ENCODE peak calls at places on chromosomes 3 and 15, in six cellular contexts. H, S, B, Z, Y and F are unnamed samples.

GRCh38 chr15:93330862-93331544 is 242.0 kb upstream of the RGMA start:
- DNase-seq in H (no peak), S (no peak), B (no peak), Z (no peak), Y (no peak), F (peak)

GRCh38 chr15:52068004-52068403 is 44.6 kb downstream of the BCL2L10 start:
- DNase-seq in H (no peak), S (no peak), B (peak), Z (peak), Y (peak), F (no peak)

GRCh38 chr3:126895178-126896066 is 87.5 kb upstream of the PLXNA1 start:
- DNase-seq in H (no peak), S (no peak), B (peak), Z (peak), Y (peak), F (peak)

GRCh38 chr3:194939949-194940770 is 254.5 kb downstream of the FAM43A start:
- DNase-seq in H (no peak), S (peak), B (no peak), Z (no peak), Y (no peak), F (no peak)

GRCh38 chr15:86620636-86621349 is 541.1 kb downstream of the AGBL1 start:
- DNase-seq in H (no peak), S (no peak), B (no peak), Z (no peak), Y (no peak), F (peak)

GRCh38 chr15:61146643-61147230 is 82.4 kb downstream of the RORA start:
- DNase-seq in H (no peak), S (no peak), B (no peak), Z (no peak), Y (no peak), F (peak)

GRCh38 chr15:92884459-92884812 is 15.7 kb upstream of the CHD2 start:
- DNase-seq in H (no peak), S (no peak), B (no peak), Z (no peak), Y (no peak), F (no peak)

GRCh38 chr3:147963711-147964110 is 554.5 kb downstream of the ZIC1 start:
- DNase-seq in H (no peak), S (no peak), B (no peak), Z (no peak), Y (no peak), F (no peak)

DNA sequence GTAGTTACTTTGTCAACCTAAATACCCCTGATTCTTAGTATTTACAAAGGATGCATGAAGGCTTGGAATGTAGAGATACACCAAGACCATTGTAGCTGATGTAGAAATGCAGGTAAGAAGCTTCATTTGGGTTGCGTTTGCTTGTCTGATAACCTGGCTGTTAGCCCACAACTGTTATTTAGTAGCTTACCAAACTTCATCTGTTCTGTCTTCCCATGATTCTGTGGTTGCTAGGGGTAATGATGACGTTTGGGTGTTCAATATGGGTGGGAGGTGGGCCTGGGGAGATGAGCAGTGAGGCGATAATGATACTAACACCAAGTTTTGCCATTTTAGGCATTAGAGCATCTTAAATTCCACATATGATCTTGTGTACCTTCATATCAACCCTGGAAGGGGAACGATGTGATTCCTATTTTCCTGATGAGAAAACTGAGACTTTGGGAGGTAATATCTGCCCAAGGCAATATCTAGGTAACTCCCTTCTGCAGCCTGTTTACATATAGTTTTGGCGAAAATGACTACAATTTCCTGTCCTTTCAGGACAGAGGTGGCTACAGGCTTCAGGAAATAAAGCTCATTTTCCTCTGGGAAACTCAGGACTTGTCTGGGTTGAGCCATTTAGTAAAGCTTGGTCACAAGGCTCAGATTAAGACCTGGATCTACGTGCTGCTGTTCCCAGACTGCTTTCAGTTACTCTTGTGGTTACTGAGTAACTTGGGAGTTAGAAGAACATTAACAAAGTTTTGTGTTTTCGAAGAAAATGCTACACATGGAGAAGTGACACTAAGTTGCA is 26.8 kb downstream of the FNDC3B start:
- DNase-seq in H (no peak), S (no peak), B (peak), Z (no peak), Y (peak), F (no peak)
- H3K23ac ChIP-seq in H (no peak), S (no peak), B (peak), Z (no peak), Y (no peak), F (no peak)

DNA sequence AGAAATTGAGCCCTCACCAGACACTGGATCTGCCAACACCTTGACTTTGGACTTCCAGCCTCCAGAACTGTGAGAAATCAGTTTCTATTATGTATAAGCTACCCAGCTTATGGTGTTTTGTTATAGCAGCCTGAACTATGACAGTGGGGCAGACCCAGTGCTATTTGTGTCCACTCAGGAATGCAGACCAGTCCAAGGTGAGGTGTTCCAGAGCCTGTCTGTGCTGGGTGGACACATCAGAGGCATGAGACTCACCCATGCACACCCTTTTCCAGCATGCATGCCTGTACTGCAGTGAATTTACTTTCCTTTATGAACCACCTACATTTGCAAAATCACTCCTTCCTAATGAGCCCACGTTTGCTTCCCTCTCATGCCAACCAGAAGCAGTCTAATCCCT is 27.6 kb upstream of the DET1 start:
- DNase-seq in H (no peak), S (no peak), B (no peak), Z (no peak), Y (no peak), F (no peak)
- H3K9ac ChIP-seq in H (no peak), S (no peak), B (no peak), Z (no peak), Y (no peak), F (no peak)

GRCh38 chr3:134313839-134314587 is 60.2 kb downstream of the AMOTL2 start:
- DNase-seq in H (no peak), S (peak), B (no peak), Z (no peak), Y (no peak), F (peak)
- H3K4me3 ChIP-seq in H (peak), S (peak), B (peak), Z (no peak), Y (no peak), F (peak)

GRCh38 chr3:16504692-16505091 is 8.8 kb downstream of the RFTN1 start:
- DNase-seq in H (no peak), S (no peak), B (no peak), Z (no peak), Y (no peak), F (no peak)

GRCh38 chr3:16504242-16504641 is 9.3 kb downstream of the RFTN1 start:
- DNase-seq in H (no peak), S (no peak), B (peak), Z (no peak), Y (peak), F (no peak)

GRCh38 chr3:16503191-16503776 is 10.2 kb downstream of the RFTN1 start:
- DNase-seq in H (no peak), S (no peak), B (no peak), Z (no peak), Y (no peak), F (no peak)

GRCh38 chr3:16500911-16501310 is 12.6 kb downstream of the RFTN1 start:
- DNase-seq in H (no peak), S (no peak), B (no peak), Z (no peak), Y (no peak), F (no peak)

GRCh38 chr3:16502347-16502908 is 11.1 kb downstream of the RFTN1 start:
- DNase-seq in H (no peak), S (no peak), B (no peak), Z (no peak), Y (no peak), F (no peak)
- H3K23ac ChIP-seq in H (no peak), S (no peak), B (no peak), Z (no peak), Y (no peak), F (no peak)

GRCh38 chr15:50287324-50288116 is 22.0 kb upstream of the HDC start:
- DNase-seq in H (no peak), S (no peak), B (no peak), Z (no peak), Y (no peak), F (peak)

GRCh38 chr15:50289749-50290148 is 24.2 kb upstream of the HDC start:
- DNase-seq in H (no peak), S (no peak), B (no peak), Z (no peak), Y (no peak), F (no peak)
- H3K9ac ChIP-seq in H (no peak), S (no peak), B (no peak), Z (no peak), Y (no peak), F (no peak)